ENCODE peak calls at places on chromosome 7, in six cellular contexts. B is IMR-90, X is neuronal stem cell, E is H1, H is H9, T is trophoblast cell. Q is an unnamed sample.

GRCh38 chr7:30148951-30149459 is 14.2 kb downstream of the MTURN start:
- DNase-seq in B (no peak), X (no peak), E (no peak), H (no peak), T (peak), Q (no peak)

GRCh38 chr7:151374139-151374538 is 32.5 kb downstream of the NUB1 start:
- DNase-seq in B (no peak), X (no peak), E (no peak), H (peak), T (no peak), Q (no peak)

GRCh38 chr7:157043745-157044144 is 33.3 kb upstream of the MNX1 start:
- DNase-seq in B (peak), X (no peak), E (no peak), H (no peak), T (no peak), Q (no peak)

GRCh38 chr7:28407643-28408042 is 4.7 kb upstream of the CREB5 start:
- DNase-seq in B (peak), X (no peak), E (no peak), H (no peak), T (peak), Q (peak)

GRCh38 chr7:40804477-40805215 is 669.8 kb downstream of the SUGCT start:
- DNase-seq in B (no peak), X (no peak), E (no peak), H (no peak), T (no peak), Q (no peak)

GRCh38 chr7:38855867-38856266 is 53.1 kb downstream of the VPS41 start:
- DNase-seq in B (no peak), X (no peak), E (no peak), H (no peak), T (peak), Q (peak)

GRCh38 chr7:106459397-106460072 is 174.8 kb upstream of the NAMPT start:
- DNase-seq in B (no peak), X (no peak), E (no peak), H (no peak), T (peak), Q (no peak)

GRCh38 chr7:139055674-139056073 is 19.8 kb upstream of the ZC3HAV1L start:
- DNase-seq in B (no peak), X (no peak), E (no peak), H (no peak), T (no peak), Q (no peak)

GRCh38 chr7:27212587-27213149 is 12.8 kb upstream of the HOXA13 start:
- DNase-seq in B (no peak), X (no peak), E (no peak), H (no peak), T (no peak), Q (no peak)

GRCh38 chr7:33905389-33906032 is at the start of gene BMPER:
- DNase-seq in B (peak), X (peak), E (peak), H (peak), T (peak), Q (peak)
- H2BK120ac ChIP-seq in B (peak), X (no peak), E (no peak), H (no peak), T (no peak), Q (peak)

GRCh38 chr7:55618913-55619312 is 46.6 kb upstream of the VOPP1 start:
- DNase-seq in B (no peak), X (no peak), E (no peak), H (no peak), T (no peak), Q (no peak)

GRCh38 chr7:55623617-55624016 is 51.3 kb upstream of the VOPP1 start:
- DNase-seq in B (no peak), X (no peak), E (no peak), H (no peak), T (no peak), Q (no peak)

GRCh38 chr7:55624813-55625212 is 52.5 kb upstream of the VOPP1 start:
- DNase-seq in B (no peak), X (no peak), E (no peak), H (no peak), T (no peak), Q (no peak)

DNA sequence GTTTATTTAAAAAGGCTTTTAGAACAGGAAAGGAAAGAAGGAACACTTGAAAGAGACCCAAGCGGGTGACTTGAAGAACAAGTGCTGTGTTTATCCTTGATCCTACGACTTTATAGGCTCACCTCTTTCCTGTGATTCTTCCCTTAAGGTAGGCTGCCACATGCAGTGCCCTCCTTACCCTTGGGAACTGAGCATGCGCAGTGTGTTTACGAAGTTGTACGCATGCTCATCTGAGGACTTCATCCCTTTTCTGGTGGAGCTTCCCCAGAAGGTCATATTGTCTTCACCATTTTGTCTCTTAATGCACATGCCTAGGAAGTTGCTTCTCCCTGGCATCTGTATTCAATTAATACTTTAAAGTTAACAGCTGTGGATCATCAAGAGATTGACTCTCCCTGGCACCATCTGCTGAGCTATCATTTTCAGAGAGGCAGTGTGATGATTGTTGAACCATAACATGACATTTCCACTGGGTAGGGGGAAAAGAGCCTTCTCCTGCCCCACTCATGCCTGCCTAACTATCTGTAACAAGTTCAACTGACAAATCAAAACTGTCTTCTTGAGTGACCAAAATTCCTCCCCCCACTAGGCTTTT is 50.0 kb upstream of the VOPP1 start:
- DNase-seq in B (no peak), X (no peak), E (no peak), H (no peak), T (no peak), Q (no peak)
- H3K14ac ChIP-seq in B (no peak), X (no peak), E (no peak), H (no peak), T (no peak), Q (no peak)

DNA sequence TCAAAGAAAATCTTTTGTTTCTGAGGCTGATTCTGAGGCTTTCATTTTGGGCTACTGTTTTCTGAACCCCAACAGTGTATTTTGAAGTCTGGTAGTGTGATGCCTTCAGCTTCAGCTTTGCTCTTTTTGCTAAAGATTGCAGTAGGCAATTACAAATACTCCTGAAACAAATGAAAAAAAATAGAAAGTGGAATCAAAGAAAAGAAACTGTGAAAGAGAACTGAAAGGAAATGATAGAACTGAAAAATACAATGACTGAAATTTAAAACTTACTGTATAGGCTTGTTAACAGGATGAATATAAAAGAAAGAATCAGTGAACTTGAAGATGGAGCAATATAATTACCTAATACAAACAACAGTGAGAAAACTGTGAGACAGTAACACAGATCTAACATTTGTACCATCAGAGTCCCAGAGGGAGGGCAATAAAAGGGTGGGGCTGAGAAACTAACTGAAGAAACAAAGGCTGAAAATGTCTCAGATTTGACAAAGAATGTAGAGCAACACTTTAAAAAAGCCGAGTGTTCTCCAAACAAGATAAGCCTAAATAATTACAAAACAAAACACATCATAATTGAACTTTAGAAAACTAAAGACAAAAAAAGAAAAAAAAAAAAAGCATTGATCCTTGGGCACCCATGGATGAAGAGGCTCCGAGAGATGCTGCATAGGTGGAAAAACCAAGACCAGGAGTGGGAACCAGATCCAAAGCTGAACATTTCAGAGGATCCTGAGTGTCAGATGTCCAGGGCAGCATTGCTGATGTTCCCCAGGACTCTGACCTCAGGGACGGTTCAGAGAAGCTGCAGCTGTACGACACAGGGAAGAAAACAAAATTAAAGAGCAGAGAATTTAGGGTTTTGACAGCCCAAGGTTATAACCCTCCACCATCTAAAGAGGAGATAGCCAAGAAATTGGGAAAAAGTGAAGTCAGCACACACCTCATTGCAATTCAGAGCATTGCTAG is 223.2 kb upstream of the IGFBP3 start:
- DNase-seq in B (no peak), X (no peak), E (no peak), H (no peak), T (no peak), Q (no peak)
- H2BK120ac ChIP-seq in B (peak), X (no peak), E (no peak), H (no peak), T (peak), Q (no peak)

DNA sequence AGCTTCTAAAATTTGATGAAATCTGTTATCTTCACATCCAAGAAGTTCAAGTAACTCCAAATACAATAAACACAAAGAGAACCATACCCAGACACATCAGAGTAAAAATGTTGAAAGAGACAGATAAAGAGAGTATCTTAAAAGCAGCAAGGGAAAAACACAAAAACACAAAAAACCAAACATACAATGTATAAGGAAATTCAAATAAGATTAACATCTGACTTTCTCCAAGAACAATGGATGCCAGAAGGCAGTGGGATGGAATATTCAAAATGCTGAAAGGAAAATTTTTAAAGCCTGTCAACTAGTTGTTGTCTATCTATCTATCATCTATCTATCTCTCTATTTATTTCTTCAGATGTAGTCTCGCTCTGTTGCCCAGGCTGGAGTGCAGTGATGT is 72.4 kb upstream of the MKLN1 start:
- DNase-seq in B (no peak), X (no peak), E (no peak), H (no peak), T (no peak), Q (no peak)
- H3K14ac ChIP-seq in B (no peak), X (no peak), E (no peak), H (no peak), T (no peak), Q (no peak)

DNA sequence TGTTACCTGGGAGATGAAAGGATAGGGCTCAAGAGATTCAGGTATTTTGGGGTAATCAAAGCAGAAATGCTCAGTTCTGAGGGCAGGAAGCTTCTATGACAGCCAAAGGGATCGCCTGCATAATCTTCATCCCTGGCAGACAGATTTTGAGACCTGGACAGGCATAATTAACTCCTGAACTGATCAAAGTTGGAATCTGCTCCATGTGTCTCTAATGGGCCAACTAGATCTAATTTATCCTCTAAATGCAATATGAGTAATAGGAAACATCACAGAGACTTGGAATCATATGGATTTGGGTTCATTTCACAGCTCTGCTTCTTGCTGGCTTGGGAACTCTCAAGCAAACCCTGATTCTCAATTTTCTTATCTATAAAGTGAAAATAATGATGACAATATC is 41.2 kb upstream of the EPHB6 start:
- DNase-seq in B (no peak), X (no peak), E (no peak), H (no peak), T (no peak), Q (no peak)
- H2BK120ac ChIP-seq in B (no peak), X (no peak), E (no peak), H (no peak), T (peak), Q (no peak)

GRCh38 chr7:113374924-113375323 is 256.6 kb upstream of the SMIM30 start:
- DNase-seq in B (no peak), X (no peak), E (no peak), H (no peak), T (no peak), Q (no peak)
- H3K14ac ChIP-seq in B (no peak), X (no peak), E (no peak), H (no peak), T (no peak), Q (no peak)

Q was measured in mesenchymal stem cell.